ENCODE peak calls at places on chromosome 4, in six cellular contexts. One of them, this sample, is unnamed.

GRCh38 chr4:168631241-168632151 is 134.6 kb downstream of the PALLD start:
- DNase-seq in SJSA1: peak
- DNase-seq in HL-60: no peak
- DNase-seq in transverse colon: peak
- DNase-seq in stomach: peak
- DNase-seq in AG09309: no peak
- DNase-seq in this sample: peak

GRCh38 chr4:165185448-165185847 is 21.9 kb upstream of the KLHL2 start:
- DNase-seq in stomach: no peak
- DNase-seq in transverse colon: no peak
- DNase-seq in SJSA1: no peak
- DNase-seq in HL-60: no peak
- DNase-seq in AG09309: no peak
- DNase-seq in this sample: no peak

GRCh38 chr4:182604161-182604591 is 313.0 kb downstream of the DCTD start:
- DNase-seq in HL-60: no peak
- DNase-seq in AG09309: peak
- DNase-seq in stomach: no peak
- DNase-seq in SJSA1: peak
- DNase-seq in transverse colon: no peak
- DNase-seq in this sample: peak

GRCh38 chr4:114598191-114599121 is at the start of gene UGT8:
- DNase-seq in HL-60: no peak
- DNase-seq in SJSA1: peak
- DNase-seq in AG09309: no peak
- DNase-seq in stomach: peak
- DNase-seq in transverse colon: peak
- DNase-seq in this sample: no peak

GRCh38 chr4:38075370-38076152 is 115.4 kb downstream of the PTTG2 start:
- DNase-seq in transverse colon: peak
- DNase-seq in AG09309: no peak
- DNase-seq in SJSA1: no peak
- DNase-seq in HL-60: peak
- DNase-seq in stomach: no peak
- DNase-seq in this sample: no peak

GRCh38 chr4:56821394-56822263 is at the start of gene SPINK2:
- DNase-seq in stomach: peak
- DNase-seq in AG09309: no peak
- DNase-seq in transverse colon: peak
- DNase-seq in SJSA1: no peak
- DNase-seq in HL-60: no peak
- DNase-seq in this sample: no peak

GRCh38 chr4:103948244-103949018 is 228.6 kb upstream of the TACR3 start:
- DNase-seq in AG09309: no peak
- DNase-seq in SJSA1: no peak
- DNase-seq in transverse colon: no peak
- DNase-seq in HL-60: no peak
- DNase-seq in stomach: no peak
- DNase-seq in this sample: no peak

GRCh38 chr4:985123-985830 is 1.6 kb upstream of the IDUA start:
- DNase-seq in SJSA1: no peak
- DNase-seq in HL-60: no peak
- DNase-seq in transverse colon: peak
- DNase-seq in AG09309: no peak
- DNase-seq in stomach: peak
- DNase-seq in this sample: no peak

GRCh38 chr4:121428721-121429120 is 47.9 kb upstream of the QRFPR start:
- DNase-seq in SJSA1: no peak
- DNase-seq in AG09309: no peak
- DNase-seq in stomach: no peak
- DNase-seq in transverse colon: no peak
- DNase-seq in HL-60: no peak
- DNase-seq in this sample: peak

GRCh38 chr4:153174821-153175567 is 29.2 kb upstream of the TRIM2 start:
- DNase-seq in HL-60: no peak
- DNase-seq in stomach: no peak
- DNase-seq in SJSA1: no peak
- DNase-seq in transverse colon: no peak
- DNase-seq in AG09309: no peak
- DNase-seq in this sample: no peak

GRCh38 chr4:25182941-25183340 is 22.7 kb upstream of the SEPSECS start:
- DNase-seq in SJSA1: no peak
- DNase-seq in AG09309: no peak
- DNase-seq in stomach: no peak
- DNase-seq in transverse colon: no peak
- DNase-seq in HL-60: no peak
- DNase-seq in this sample: no peak

GRCh38 chr4:28278676-28279075 is 1418.0 kb downstream of the STIM2 start:
- DNase-seq in HL-60: no peak
- DNase-seq in stomach: no peak
- DNase-seq in AG09309: no peak
- DNase-seq in transverse colon: no peak
- DNase-seq in SJSA1: no peak
- DNase-seq in this sample: no peak

GRCh38 chr4:48329976-48330375 is 11.4 kb upstream of the SLAIN2 start:
- DNase-seq in HL-60: no peak
- DNase-seq in SJSA1: peak
- DNase-seq in transverse colon: no peak
- DNase-seq in stomach: no peak
- DNase-seq in AG09309: peak
- DNase-seq in this sample: peak

GRCh38 chr4:27763830-27764525 is 903.3 kb downstream of the STIM2 start:
- DNase-seq in stomach: no peak
- DNase-seq in HL-60: no peak
- DNase-seq in AG09309: no peak
- DNase-seq in SJSA1: no peak
- DNase-seq in transverse colon: no peak
- DNase-seq in this sample: no peak

GRCh38 chr4:147407261-147408045 is 73.4 kb upstream of the EDNRA start:
- DNase-seq in AG09309: no peak
- DNase-seq in transverse colon: no peak
- DNase-seq in SJSA1: no peak
- DNase-seq in HL-60: no peak
- DNase-seq in stomach: no peak
- DNase-seq in this sample: no peak

GRCh38 chr4:126807132-126807531 is 825.6 kb upstream of the INTU start:
- DNase-seq in HL-60: no peak
- DNase-seq in transverse colon: no peak
- DNase-seq in AG09309: no peak
- DNase-seq in stomach: no peak
- DNase-seq in SJSA1: no peak
- DNase-seq in this sample: no peak

GRCh38 chr4:1470393-1470670 is 64.1 kb upstream of the NKX1-1 start:
- DNase-seq in HL-60: no peak
- DNase-seq in stomach: no peak
- DNase-seq in AG09309: no peak
- DNase-seq in transverse colon: no peak
- DNase-seq in SJSA1: no peak
- DNase-seq in this sample: no peak

GRCh38 chr4:119498520-119498919 is 130.1 kb downstream of the PDE5A start:
- DNase-seq in stomach: no peak
- DNase-seq in HL-60: no peak
- DNase-seq in AG09309: no peak
- DNase-seq in transverse colon: no peak
- DNase-seq in SJSA1: no peak
- DNase-seq in this sample: no peak

GRCh38 chr4:648579-649292 is 23.4 kb downstream of the PDE6B start:
- DNase-seq in stomach: no peak
- DNase-seq in HL-60: no peak
- DNase-seq in transverse colon: no peak
- DNase-seq in AG09309: no peak
- DNase-seq in SJSA1: no peak
- DNase-seq in this sample: no peak

GRCh38 chr4:120071192-120071795 is 4.6 kb upstream of the MAD2L1 start:
- DNase-seq in stomach: no peak
- DNase-seq in transverse colon: peak
- DNase-seq in HL-60: peak
- DNase-seq in AG09309: no peak
- DNase-seq in SJSA1: peak
- DNase-seq in this sample: peak

GRCh38 chr4:876780-877179 is 50.9 kb upstream of the CPLX1 start:
- DNase-seq in transverse colon: no peak
- DNase-seq in HL-60: no peak
- DNase-seq in SJSA1: no peak
- DNase-seq in AG09309: no peak
- DNase-seq in stomach: no peak
- DNase-seq in this sample: no peak

GRCh38 chr4:10048931-10049655 is 27.8 kb upstream of the SLC2A9 start:
- DNase-seq in stomach: no peak
- DNase-seq in HL-60: no peak
- DNase-seq in SJSA1: no peak
- DNase-seq in AG09309: no peak
- DNase-seq in transverse colon: no peak
- DNase-seq in this sample: no peak

GRCh38 chr4:7172946-7173345 is 19.4 kb upstream of the SORCS2 start:
- DNase-seq in AG09309: no peak
- DNase-seq in HL-60: no peak
- DNase-seq in SJSA1: no peak
- DNase-seq in stomach: no peak
- DNase-seq in transverse colon: no peak
- DNase-seq in this sample: no peak

GRCh38 chr4:138558886-138559285 is 316.7 kb upstream of the SLC7A11 start:
- DNase-seq in transverse colon: no peak
- DNase-seq in HL-60: no peak
- DNase-seq in AG09309: no peak
- DNase-seq in SJSA1: no peak
- DNase-seq in stomach: no peak
- DNase-seq in this sample: no peak
- H3K4me3 ChIP-seq in transverse colon: no peak
- H3K4me3 ChIP-seq in HL-60: no peak
- H3K4me3 ChIP-seq in AG09309: no peak
- H3K4me3 ChIP-seq in SJSA1: no peak
- H3K4me3 ChIP-seq in stomach: no peak
- H3K4me3 ChIP-seq in this sample: no peak

DNA sequence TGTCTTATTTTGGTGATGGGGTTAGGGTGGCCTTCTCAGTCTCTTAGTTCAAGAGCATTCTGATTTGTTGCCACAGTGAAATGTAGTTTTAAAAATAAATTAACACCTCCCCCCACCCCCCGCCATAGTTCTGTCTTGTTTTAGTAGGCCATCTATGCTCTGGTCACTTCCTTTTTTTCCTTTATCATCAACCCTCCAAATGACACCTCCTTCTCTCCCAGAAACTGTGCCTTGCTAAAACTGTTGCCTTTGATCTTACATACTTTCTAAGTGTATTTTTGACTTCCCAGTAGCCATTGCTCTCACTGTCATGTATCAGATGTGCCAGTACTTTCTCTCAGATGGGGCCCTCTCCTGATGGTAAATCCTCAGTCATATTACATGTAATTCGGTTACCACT is 14.5 kb upstream of the NDUFC1 start:
- DNase-seq in AG09309: no peak
- DNase-seq in transverse colon: no peak
- DNase-seq in SJSA1: no peak
- DNase-seq in HL-60: no peak
- DNase-seq in stomach: no peak
- DNase-seq in this sample: no peak
- H3K4me3 ChIP-seq in AG09309: no peak
- H3K4me3 ChIP-seq in transverse colon: no peak
- H3K4me3 ChIP-seq in SJSA1: no peak
- H3K4me3 ChIP-seq in HL-60: no peak
- H3K4me3 ChIP-seq in stomach: no peak
- H3K4me3 ChIP-seq in this sample: no peak

DNA sequence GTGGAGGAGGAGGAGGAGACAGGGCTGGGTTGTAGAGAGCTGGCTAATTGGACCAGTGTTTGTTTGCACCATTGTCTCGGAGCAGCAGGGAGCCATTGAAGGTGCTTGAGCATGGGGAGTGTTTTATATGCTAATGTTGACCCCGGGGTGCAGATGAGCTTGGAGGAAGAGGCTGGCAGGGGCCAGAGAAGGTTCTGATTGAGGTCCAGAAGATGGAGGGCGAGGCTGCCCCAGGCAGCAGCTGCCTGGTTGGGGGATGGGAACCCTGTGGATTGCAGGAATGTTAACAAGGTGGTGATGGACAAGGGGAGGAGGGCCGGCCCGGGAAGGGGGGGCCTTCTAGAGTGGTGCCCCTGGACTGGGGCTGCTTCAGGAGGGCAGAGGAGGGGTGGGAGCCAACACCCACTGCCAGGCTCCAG is 18.0 kb downstream of the DOK7 start:
- DNase-seq in stomach: no peak
- DNase-seq in transverse colon: no peak
- DNase-seq in AG09309: no peak
- DNase-seq in HL-60: no peak
- DNase-seq in SJSA1: no peak
- DNase-seq in this sample: no peak
- H3K4me3 ChIP-seq in stomach: no peak
- H3K4me3 ChIP-seq in transverse colon: no peak
- H3K4me3 ChIP-seq in AG09309: no peak
- H3K4me3 ChIP-seq in HL-60: no peak
- H3K4me3 ChIP-seq in SJSA1: no peak
- H3K4me3 ChIP-seq in this sample: no peak

GRCh38 chr4:107991945-107992625 is 2.4 kb downstream of the HADH start:
- DNase-seq in transverse colon: no peak
- DNase-seq in stomach: no peak
- DNase-seq in AG09309: peak
- DNase-seq in SJSA1: no peak
- DNase-seq in HL-60: peak
- DNase-seq in this sample: no peak
- H3K4me3 ChIP-seq in transverse colon: no peak
- H3K4me3 ChIP-seq in stomach: peak
- H3K4me3 ChIP-seq in AG09309: no peak
- H3K4me3 ChIP-seq in SJSA1: no peak
- H3K4me3 ChIP-seq in HL-60: no peak
- H3K4me3 ChIP-seq in this sample: no peak

DNA sequence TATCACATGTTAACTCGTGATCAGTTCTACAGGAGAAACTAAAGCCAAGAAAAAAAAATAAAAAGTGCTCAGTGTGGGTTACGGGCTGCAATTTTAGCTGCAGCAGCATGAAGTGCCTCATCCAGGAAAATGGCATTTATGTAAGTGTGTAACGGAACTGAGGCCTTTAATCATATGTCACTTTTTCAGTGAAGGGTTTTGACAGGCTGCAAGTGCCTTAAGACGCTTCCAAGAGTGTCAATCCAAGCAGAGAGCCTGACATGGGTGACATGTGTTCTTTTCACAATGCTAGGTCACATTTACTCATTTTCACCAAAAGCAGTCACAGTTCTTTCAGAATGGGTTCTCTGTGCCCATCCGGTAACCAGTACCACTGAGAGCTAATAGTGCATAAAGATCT is 604.6 kb downstream of the RAB28 start:
- DNase-seq in transverse colon: no peak
- DNase-seq in SJSA1: no peak
- DNase-seq in HL-60: no peak
- DNase-seq in stomach: no peak
- DNase-seq in AG09309: no peak
- DNase-seq in this sample: no peak
- H3K4me3 ChIP-seq in transverse colon: no peak
- H3K4me3 ChIP-seq in SJSA1: no peak
- H3K4me3 ChIP-seq in HL-60: no peak
- H3K4me3 ChIP-seq in stomach: no peak
- H3K4me3 ChIP-seq in AG09309: no peak
- H3K4me3 ChIP-seq in this sample: no peak

GRCh38 chr4:181006509-181007290 is 1236.5 kb upstream of the TENM3 start:
- DNase-seq in SJSA1: peak
- DNase-seq in AG09309: no peak
- DNase-seq in transverse colon: no peak
- DNase-seq in HL-60: no peak
- DNase-seq in stomach: no peak
- DNase-seq in this sample: no peak
- H3K4me3 ChIP-seq in SJSA1: peak
- H3K4me3 ChIP-seq in AG09309: peak
- H3K4me3 ChIP-seq in transverse colon: no peak
- H3K4me3 ChIP-seq in HL-60: no peak
- H3K4me3 ChIP-seq in stomach: peak
- H3K4me3 ChIP-seq in this sample: peak

GRCh38 chr4:132180020-132180427 is 969.1 kb upstream of the PCDH10 start:
- DNase-seq in HL-60: no peak
- DNase-seq in transverse colon: no peak
- DNase-seq in AG09309: no peak
- DNase-seq in stomach: no peak
- DNase-seq in SJSA1: peak
- DNase-seq in this sample: peak
- H3K4me3 ChIP-seq in HL-60: no peak
- H3K4me3 ChIP-seq in transverse colon: no peak
- H3K4me3 ChIP-seq in AG09309: no peak
- H3K4me3 ChIP-seq in stomach: no peak
- H3K4me3 ChIP-seq in SJSA1: no peak
- H3K4me3 ChIP-seq in this sample: no peak

This sample was measured in skeletal muscle cell.